ENCODE peak calls at places on chromosome 20, in eight cellular contexts. I, N, S, M, R, Q, K and A are unnamed samples.

GRCh38 chr20:49851991-49852390 is 39.4 kb downstream of the SLC9A8 start:
- DNase-seq in I (no peak), N (no peak), S (peak), M (no peak), R (no peak), Q (no peak), K (no peak), A (no peak)

GRCh38 chr20:59632426-59633113 is 28.2 kb downstream of the PHACTR3 start:
- DNase-seq in I (no peak), N (no peak), S (no peak), M (no peak), R (no peak), Q (no peak), K (no peak), A (no peak)

GRCh38 chr20:52801628-52802006 is 170.5 kb upstream of the TSHZ2 start:
- DNase-seq in I (no peak), N (no peak), S (no peak), M (no peak), R (no peak), Q (no peak), K (no peak), A (no peak)

GRCh38 chr20:58630063-58630462 is 21.0 kb upstream of the STX16 start:
- DNase-seq in I (peak), N (no peak), S (no peak), M (peak), R (no peak), Q (peak), K (no peak), A (no peak)

GRCh38 chr20:39045676-39046075 is 83.5 kb downstream of the DHX35 start:
- DNase-seq in I (no peak), N (no peak), S (no peak), M (no peak), R (peak), Q (no peak), K (no peak), A (no peak)

GRCh38 chr20:63744574-63745423 is 5.2 kb downstream of the SLC2A4RG start:
- DNase-seq in I (no peak), N (no peak), S (no peak), M (no peak), R (no peak), Q (no peak), K (no peak), A (no peak)

GRCh38 chr20:49610701-49611538 is 43.0 kb upstream of the PTGIS start:
- DNase-seq in I (peak), N (no peak), S (peak), M (no peak), R (peak), Q (peak), K (no peak), A (peak)

GRCh38 chr20:24729896-24730605 is 219.0 kb upstream of the CST7 start:
- DNase-seq in I (no peak), N (no peak), S (no peak), M (no peak), R (no peak), Q (no peak), K (no peak), A (no peak)

GRCh38 chr20:20363449-20364015 is 4.4 kb upstream of the INSM1 start:
- DNase-seq in I (no peak), N (no peak), S (no peak), M (no peak), R (no peak), Q (no peak), K (no peak), A (no peak)

GRCh38 chr20:38340693-38341092 is 5.6 kb upstream of the LBP start:
- DNase-seq in I (no peak), N (no peak), S (no peak), M (no peak), R (no peak), Q (no peak), K (no peak), A (no peak)

GRCh38 chr20:44448753-44449546 is 26.7 kb upstream of the TTPAL start:
- DNase-seq in I (no peak), N (no peak), S (no peak), M (peak), R (no peak), Q (no peak), K (no peak), A (no peak)

GRCh38 chr20:59403261-59403961 is 103.0 kb downstream of the EDN3 start:
- DNase-seq in I (peak), N (no peak), S (peak), M (no peak), R (peak), Q (peak), K (no peak), A (peak)

GRCh38 chr20:50726955-50727791 is 4.2 kb upstream of the PARD6B start:
- DNase-seq in I (no peak), N (no peak), S (no peak), M (no peak), R (no peak), Q (no peak), K (no peak), A (no peak)

GRCh38 chr20:1868856-1869255 is 26.4 kb upstream of the SIRPA start:
- DNase-seq in I (peak), N (no peak), S (no peak), M (no peak), R (no peak), Q (no peak), K (no peak), A (peak)

GRCh38 chr20:4067600-4068261 is 52.4 kb upstream of the RNF24 start:
- DNase-seq in I (peak), N (peak), S (no peak), M (peak), R (no peak), Q (peak), K (no peak), A (peak)

GRCh38 chr20:43322851-43323250 is 133.1 kb upstream of the PTPRT start:
- DNase-seq in I (peak), N (no peak), S (no peak), M (no peak), R (no peak), Q (no peak), K (no peak), A (no peak)

GRCh38 chr20:13320702-13321101 is 99.6 kb downstream of the ISM1 start:
- DNase-seq in I (no peak), N (no peak), S (no peak), M (no peak), R (no peak), Q (no peak), K (no peak), A (no peak)

GRCh38 chr20:53080969-53081871 is 109.1 kb downstream of the TSHZ2 start:
- DNase-seq in I (peak), N (no peak), S (no peak), M (peak), R (no peak), Q (peak), K (no peak), A (no peak)

GRCh38 chr20:56628015-56628872 is 862 bp upstream of the TFAP2C start:
- DNase-seq in I (no peak), N (no peak), S (no peak), M (no peak), R (peak), Q (no peak), K (no peak), A (peak)

GRCh38 chr20:38156888-38157634 is 8.0 kb downstream of the TGM2 start:
- DNase-seq in I (no peak), N (no peak), S (peak), M (no peak), R (no peak), Q (peak), K (no peak), A (no peak)

GRCh38 chr20:38338849-38339520 is 7.3 kb upstream of the LBP start:
- DNase-seq in I (peak), N (no peak), S (no peak), M (peak), R (no peak), Q (no peak), K (no peak), A (peak)

GRCh38 chr20:5843054-5843731 is 93.0 kb downstream of the SHLD1 start:
- DNase-seq in I (no peak), N (no peak), S (no peak), M (no peak), R (no peak), Q (no peak), K (peak), A (no peak)

GRCh38 chr20:59628171-59628570 is 23.8 kb downstream of the PHACTR3 start:
- DNase-seq in I (no peak), N (no peak), S (no peak), M (no peak), R (no peak), Q (no peak), K (no peak), A (no peak)

GRCh38 chr20:44143896-44144295 is 43.1 kb downstream of the JPH2 start:
- DNase-seq in I (no peak), N (no peak), S (peak), M (no peak), R (no peak), Q (no peak), K (no peak), A (peak)

DNA sequence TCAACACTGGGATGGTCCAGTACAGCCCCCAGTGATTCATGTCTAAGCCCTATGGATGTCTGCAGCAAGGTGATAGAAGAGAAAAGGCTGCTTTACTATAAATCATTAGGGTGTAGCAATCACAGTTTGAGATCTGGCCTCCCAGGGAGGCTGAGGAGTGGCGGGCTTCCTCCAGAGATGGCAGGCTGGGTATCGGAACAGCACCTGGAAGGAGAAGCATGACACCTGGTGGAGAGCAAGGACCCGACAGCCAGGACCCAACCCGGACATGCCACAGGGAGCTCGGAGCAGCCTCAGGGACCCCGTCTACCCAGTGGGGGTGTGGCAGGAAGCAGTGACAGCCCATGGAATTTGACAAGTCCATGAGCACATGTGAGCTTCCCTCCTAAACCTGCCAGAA is 114.8 kb upstream of the CD93 start:
- DNase-seq in I (peak), N (no peak), S (no peak), M (peak), R (no peak), Q (no peak), K (no peak), A (peak)
- TF ChIP-seq CTCF in I (peak), N (peak), S (peak), M (peak), R (peak), Q (peak), K (peak), A (peak)

DNA sequence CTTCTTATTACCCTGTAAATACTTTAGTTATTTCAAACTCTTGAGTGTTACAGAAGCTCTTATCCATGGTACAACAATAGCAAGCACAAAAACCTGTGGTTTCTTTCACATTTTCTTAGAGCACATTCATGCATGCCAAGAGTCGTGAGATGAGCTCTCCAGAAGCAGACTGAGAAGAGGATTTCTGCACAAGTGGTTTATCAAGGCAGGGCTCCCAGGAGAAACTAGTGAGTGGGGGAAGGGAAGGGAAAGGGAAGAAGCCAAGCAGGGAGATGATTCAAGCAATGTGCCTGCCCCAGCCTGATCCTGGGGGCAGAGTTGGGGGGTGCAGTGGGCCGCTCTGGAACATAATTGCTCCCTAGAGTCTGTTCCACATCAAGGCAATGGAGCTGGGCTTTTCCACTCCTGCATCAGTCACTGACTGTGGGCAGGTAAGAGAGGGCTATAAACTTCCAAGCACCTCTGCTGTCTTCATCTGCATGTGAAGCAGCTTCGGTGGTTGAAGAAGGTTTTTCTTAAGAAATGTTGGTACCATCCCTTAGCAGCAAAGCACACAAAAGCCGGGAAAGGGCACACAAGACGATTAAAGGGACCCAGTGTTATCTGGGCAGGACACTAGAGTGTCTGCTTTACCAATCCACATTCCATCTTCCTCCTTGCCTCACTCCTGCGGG is 152.1 kb downstream of the PLCB4 start:
- DNase-seq in I (peak), N (peak), S (no peak), M (peak), R (no peak), Q (no peak), K (no peak), A (peak)
- H3K4me3 ChIP-seq in I (no peak), N (no peak), S (no peak), M (no peak), R (no peak), Q (no peak), K (no peak), A (no peak)

GRCh38 chr20:23643665-23644064 is 5.9 kb upstream of the CST3 start:
- DNase-seq in I (no peak), N (no peak), S (no peak), M (no peak), R (no peak), Q (no peak), K (no peak), A (no peak)
- TF ChIP-seq CTCF in I (no peak), N (no peak), S (no peak), M (no peak), R (no peak), Q (no peak), K (no peak), A (no peak)

GRCh38 chr20:45968801-45969711 is 2.9 kb downstream of the ZNF335 start:
- DNase-seq in I (no peak), N (no peak), S (no peak), M (no peak), R (peak), Q (no peak), K (no peak), A (no peak)
- H3K4me3 ChIP-seq in I (no peak), N (no peak), S (no peak), M (no peak), R (no peak), Q (no peak), K (peak), A (no peak)

GRCh38 chr20:33663161-33664084 is 1.3 kb downstream of the C20orf144 start:
- DNase-seq in I (peak), N (no peak), S (peak), M (peak), R (no peak), Q (peak), K (no peak), A (peak)
- TF ChIP-seq CTCF in I (no peak), N (no peak), S (no peak), M (no peak), R (no peak), Q (no peak), K (no peak), A (no peak)

GRCh38 chr20:36542019-36542488 is 735 bp downstream of the MYL9 start:
- DNase-seq in I (peak), N (no peak), S (peak), M (peak), R (no peak), Q (peak), K (no peak), A (peak)
- H3K4me3 ChIP-seq in I (peak), N (peak), S (peak), M (peak), R (peak), Q (peak), K (peak), A (peak)

DNA sequence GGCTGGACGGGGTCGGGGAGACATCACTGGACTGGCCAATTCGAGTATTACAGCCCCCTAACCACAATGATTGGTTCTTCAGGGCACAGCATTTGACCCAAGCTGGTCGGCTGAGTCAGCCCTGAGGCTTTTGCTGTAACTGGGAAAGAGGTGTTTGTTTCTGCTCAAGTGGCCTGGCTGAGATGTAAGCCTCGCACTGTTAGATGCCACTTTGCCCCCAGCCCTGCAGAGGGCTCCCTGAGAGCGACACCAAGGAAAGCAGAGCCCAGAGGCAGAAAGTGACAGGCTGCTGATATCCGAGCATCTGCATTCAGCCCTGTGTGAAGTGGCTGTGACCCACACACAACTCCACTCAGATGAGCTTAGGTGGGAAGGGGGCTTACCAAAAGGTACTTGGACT is 19.4 kb downstream of the ERGIC3 start:
- DNase-seq in I (peak), N (peak), S (no peak), M (peak), R (no peak), Q (peak), K (peak), A (peak)
- TF ChIP-seq CTCF in I (peak), N (peak), S (no peak), M (peak), R (no peak), Q (peak), K (peak), A (peak)

GRCh38 chr20:21516861-21517565 is 3.1 kb upstream of the NKX2-2 start:
- DNase-seq in I (no peak), N (no peak), S (no peak), M (no peak), R (no peak), Q (no peak), K (no peak), A (no peak)
- H3K4me3 ChIP-seq in I (no peak), N (no peak), S (no peak), M (no peak), R (no peak), Q (no peak), K (no peak), A (no peak)